ENCODE peak calls at places on chromosomes 6 and 20, in ten cellular contexts. G is fibroblast of mammary gland, I is HFF-Myc, B is cardiac muscle cell, Q is GM23338, Z is WTC11, X is astrocyte of the spinal cord, J is lung, D is D721Med, F is pancreas. N is an unnamed sample.

GRCh38 chr6:123770247-123770949 is 33.3 kb upstream of the NKAIN2 start:
- DNase-seq in G (no peak), I (no peak), B (peak), Q (no peak), Z (no peak), X (no peak), J (no peak), D (no peak), F (no peak), N (no peak)

GRCh38 chr6:100988391-100988999 is 107.4 kb upstream of the ASCC3 start:
- DNase-seq in G (no peak), I (no peak), B (no peak), Q (no peak), Z (no peak), X (no peak), J (no peak), D (no peak), F (no peak), N (no peak)

GRCh38 chr6:1515781-1516180 is 93.9 kb upstream of the FOXC1 start:
- DNase-seq in G (no peak), I (no peak), B (no peak), Q (no peak), Z (no peak), X (no peak), J (no peak), D (no peak), F (no peak), N (no peak)

GRCh38 chr6:5663739-5664138 is 343.0 kb downstream of the NRN1 start:
- DNase-seq in G (no peak), I (no peak), B (no peak), Q (no peak), Z (no peak), X (no peak), J (no peak), D (no peak), F (no peak), N (no peak)

GRCh38 chr20:53608456-53609413 is 15.1 kb upstream of the ZNF217 start:
- DNase-seq in G (no peak), I (no peak), B (peak), Q (peak), Z (no peak), X (peak), J (no peak), D (no peak), F (peak), N (no peak)

GRCh38 chr20:50434653-50435396 is 75.4 kb upstream of the PTPN1 start:
- DNase-seq in G (peak), I (no peak), B (peak), Q (no peak), Z (no peak), X (peak), J (no peak), D (no peak), F (no peak), N (peak)

GRCh38 chr20:49812463-49813304 is at the start of gene SLC9A8:
- DNase-seq in G (peak), I (peak), B (peak), Q (peak), Z (peak), X (peak), J (peak), D (peak), F (peak), N (peak)

GRCh38 chr6:19268718-19269117 is 568.5 kb upstream of the ID4 start:
- DNase-seq in G (no peak), I (no peak), B (no peak), Q (no peak), Z (no peak), X (no peak), J (no peak), D (no peak), F (no peak), N (no peak)

GRCh38 chr6:116450769-116451740 is 10.1 kb upstream of the CALHM6 start:
- DNase-seq in G (no peak), I (no peak), B (no peak), Q (peak), Z (peak), X (no peak), J (no peak), D (no peak), F (peak), N (peak)

GRCh38 chr6:90098025-90098474 is 198.6 kb downstream of the BACH2 start:
- DNase-seq in G (peak), I (peak), B (peak), Q (no peak), Z (no peak), X (peak), J (peak), D (no peak), F (peak), N (peak)

GRCh38 chr6:6003334-6004146 is 3.2 kb downstream of the NRN1 start:
- DNase-seq in G (peak), I (no peak), B (no peak), Q (peak), Z (peak), X (peak), J (no peak), D (no peak), F (no peak), N (no peak)

GRCh38 chr6:147078106-147078505 is 126.1 kb upstream of the STXBP5 start:
- DNase-seq in G (no peak), I (no peak), B (no peak), Q (no peak), Z (no peak), X (no peak), J (no peak), D (no peak), F (peak), N (no peak)

GRCh38 chr20:45905505-45906079 is 6.4 kb downstream of the PLTP start:
- DNase-seq in G (peak), I (no peak), B (no peak), Q (no peak), Z (no peak), X (peak), J (no peak), D (no peak), F (no peak), N (peak)

GRCh38 chr6:36692861-36693702 is 4.5 kb upstream of the RAB44 start:
- DNase-seq in G (no peak), I (no peak), B (peak), Q (no peak), Z (no peak), X (no peak), J (no peak), D (no peak), F (no peak), N (no peak)

GRCh38 chr20:63253438-63254236 is 626 bp downstream of the NKAIN4 start:
- DNase-seq in G (no peak), I (no peak), B (no peak), Q (peak), Z (peak), X (no peak), J (no peak), D (no peak), F (no peak), N (no peak)

GRCh38 chr6:37033819-37034790 is 28.6 kb downstream of the FGD2 start:
- DNase-seq in G (no peak), I (no peak), B (no peak), Q (no peak), Z (no peak), X (no peak), J (no peak), D (no peak), F (no peak), N (no peak)

GRCh38 chr6:121522265-121522664 is 86.8 kb downstream of the GJA1 start:
- DNase-seq in G (peak), I (peak), B (peak), Q (no peak), Z (no peak), X (peak), J (no peak), D (no peak), F (no peak), N (peak)

GRCh38 chr6:122609881-122610689 is at the start of gene PKIB:
- DNase-seq in G (peak), I (peak), B (peak), Q (peak), Z (peak), X (peak), J (peak), D (peak), F (peak), N (peak)
- TF ChIP-seq CTCF in G (no peak), I (peak), B (peak), Q (peak), Z (no peak), X (peak), J (no peak), D (peak), F (no peak), N (peak)

DNA sequence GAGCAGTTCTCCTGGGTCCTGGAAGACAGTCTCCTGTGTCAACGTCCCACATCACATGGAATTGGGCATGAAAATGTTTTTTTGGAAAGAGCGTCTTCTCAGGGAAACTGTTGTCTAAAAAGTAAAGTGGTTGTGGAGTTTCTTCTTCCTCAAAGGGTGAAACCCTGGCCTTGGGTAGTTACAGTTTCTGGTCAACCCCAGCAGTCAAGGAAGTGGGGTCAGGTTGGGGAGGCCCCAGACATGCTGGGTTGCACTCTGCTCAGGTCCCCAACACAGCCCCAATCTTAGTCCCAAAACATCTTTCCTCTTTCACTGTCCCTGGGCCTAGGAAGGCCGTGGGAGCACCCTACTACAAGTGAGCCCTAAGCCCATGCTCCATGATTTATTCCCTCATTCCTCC is 996 bp upstream of the NFKBIE start:
- DNase-seq in G (no peak), I (no peak), B (no peak), Q (no peak), Z (no peak), X (no peak), J (no peak), D (no peak), F (no peak), N (no peak)
- TF ChIP-seq CTCF in G (no peak), I (no peak), B (no peak), Q (no peak), Z (no peak), X (no peak), J (no peak), D (no peak), F (no peak), N (no peak)

GRCh38 chr6:45617441-45617840 is 239.7 kb upstream of the SUPT3H start:
- DNase-seq in G (peak), I (no peak), B (peak), Q (no peak), Z (no peak), X (peak), J (no peak), D (no peak), F (no peak), N (peak)
- TF ChIP-seq CTCF in G (peak), I (no peak), B (no peak), Q (peak), Z (no peak), X (peak), J (no peak), D (no peak), F (no peak), N (peak)

GRCh38 chr6:104698979-104699378 is 160.7 kb downstream of the HACE1 start:
- DNase-seq in G (no peak), I (no peak), B (no peak), Q (no peak), Z (no peak), X (no peak), J (no peak), D (no peak), F (no peak), N (no peak)
- TF ChIP-seq CTCF in G (no peak), I (no peak), B (no peak), Q (no peak), Z (no peak), X (no peak), J (no peak), D (no peak), F (no peak), N (no peak)

DNA sequence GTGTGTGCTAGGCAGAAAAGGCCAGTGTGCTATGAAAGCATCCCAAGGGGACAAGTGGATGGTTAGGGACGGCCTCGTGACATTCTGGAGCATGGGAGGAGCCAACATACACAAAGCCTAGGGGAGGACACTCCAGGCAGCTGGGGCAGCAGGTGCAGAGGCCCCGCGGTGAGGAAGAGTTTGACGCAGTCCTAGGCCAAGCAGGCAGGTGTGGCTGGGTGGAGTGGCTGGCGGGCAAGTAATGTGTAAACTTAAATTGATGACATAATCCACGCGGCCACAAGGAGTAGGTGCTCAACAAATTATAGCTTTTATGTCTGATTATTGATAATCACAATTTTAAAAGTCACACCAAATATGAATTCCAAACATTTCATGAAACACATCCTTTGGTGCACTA is 93.6 kb downstream of the TMEM242 start:
- DNase-seq in G (no peak), I (no peak), B (no peak), Q (peak), Z (peak), X (no peak), J (no peak), D (no peak), F (no peak), N (no peak)
- TF ChIP-seq CTCF in G (no peak), I (no peak), B (no peak), Q (no peak), Z (no peak), X (no peak), J (no peak), D (no peak), F (no peak), N (no peak)

DNA sequence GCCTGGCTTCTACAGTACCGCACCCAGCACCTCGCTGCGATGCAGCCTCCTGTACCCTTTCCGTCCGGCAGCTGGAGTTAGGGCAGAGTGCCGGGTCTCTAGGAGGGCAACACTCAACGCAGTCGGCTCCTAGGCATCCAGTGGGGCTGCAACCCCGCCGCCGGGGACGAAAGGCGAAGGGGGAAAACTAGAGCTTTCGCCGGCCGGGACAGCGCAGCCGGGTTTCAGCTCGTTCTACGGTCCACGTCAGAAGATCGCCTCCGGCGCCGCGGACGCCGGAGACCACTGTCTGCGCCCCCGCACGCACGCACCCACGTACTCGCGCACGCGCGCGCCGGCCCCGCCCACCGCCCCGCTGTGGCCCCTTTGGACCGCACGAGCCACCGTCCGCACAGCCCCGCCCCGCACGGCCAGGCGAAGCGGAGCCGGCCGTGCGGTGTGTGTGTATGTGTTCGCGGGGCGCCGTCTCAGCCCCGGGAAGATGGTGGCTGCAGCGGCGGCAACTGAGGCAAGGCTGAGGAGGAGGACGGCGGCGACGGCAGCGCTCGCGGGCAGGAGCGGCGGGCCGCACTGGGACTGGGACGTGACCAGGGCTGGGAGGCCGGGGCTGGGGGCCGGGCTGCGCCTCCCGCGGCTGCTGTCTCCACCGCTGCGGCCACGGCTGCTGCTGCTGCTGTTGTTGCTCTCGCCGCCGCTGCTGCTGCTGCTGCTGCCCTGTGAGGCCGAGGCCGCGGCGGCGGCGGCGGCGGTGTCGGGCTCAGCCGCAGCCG is at the start of gene ATRN:
- DNase-seq in G (peak), I (peak), B (peak), Q (peak), Z (peak), X (peak), J (peak), D (peak), F (peak), N (peak)
- TF ChIP-seq CTCF in G (no peak), I (no peak), B (no peak), Q (no peak), Z (no peak), X (no peak), J (no peak), D (no peak), F (no peak), N (no peak)

GRCh38 chr20:25285091-25285647 is 37.3 kb downstream of the PYGB start:
- DNase-seq in G (peak), I (no peak), B (no peak), Q (peak), Z (peak), X (no peak), J (no peak), D (no peak), F (peak), N (no peak)
- TF ChIP-seq CTCF in G (no peak), I (no peak), B (no peak), Q (peak), Z (no peak), X (peak), J (no peak), D (no peak), F (no peak), N (no peak)

GRCh38 chr6:16819752-16820151 is 58.5 kb upstream of the ATXN1 start:
- DNase-seq in G (peak), I (no peak), B (no peak), Q (peak), Z (no peak), X (no peak), J (no peak), D (no peak), F (no peak), N (peak)
- TF ChIP-seq CTCF in G (peak), I (peak), B (peak), Q (peak), Z (no peak), X (peak), J (no peak), D (peak), F (no peak), N (peak)

DNA sequence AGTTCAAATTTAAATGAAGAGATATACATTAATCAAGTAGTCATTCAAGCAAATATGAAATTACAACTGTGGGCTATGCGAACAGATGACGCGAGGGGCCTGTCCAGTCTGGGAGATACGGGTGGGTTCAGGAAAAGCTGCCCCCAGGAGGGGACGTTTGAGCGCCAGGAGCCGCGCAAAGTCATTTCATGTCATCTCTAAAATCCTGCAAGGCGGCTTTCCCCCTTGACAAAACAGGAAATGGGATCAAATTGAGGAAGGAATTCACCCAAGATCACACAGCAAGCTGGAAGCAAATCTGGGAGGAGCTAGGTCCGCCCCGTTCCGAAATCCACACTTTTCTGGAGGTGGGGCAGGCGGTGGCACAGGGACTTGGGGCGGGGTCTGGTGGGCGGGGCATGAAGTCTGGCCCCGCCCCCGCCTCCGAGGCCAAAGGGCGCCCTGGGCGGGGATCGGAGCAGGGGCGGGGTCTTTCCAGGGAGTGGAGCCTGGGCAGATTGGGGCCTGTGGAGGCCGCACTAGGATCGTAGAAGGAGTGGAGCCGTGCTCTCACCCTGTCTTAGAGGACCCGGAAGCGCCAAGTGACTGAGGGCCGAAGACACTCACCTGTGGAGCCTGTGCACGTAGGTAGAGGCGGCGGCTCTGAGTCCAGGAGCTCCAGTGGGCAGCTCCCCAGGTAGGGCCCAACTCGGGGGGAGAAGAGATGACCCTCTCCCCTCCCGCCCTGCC is at the start of gene LPIN3:
- DNase-seq in G (peak), I (peak), B (peak), Q (peak), Z (peak), X (peak), J (peak), D (no peak), F (peak), N (peak)
- TF ChIP-seq CTCF in G (no peak), I (peak), B (peak), Q (no peak), Z (no peak), X (no peak), J (no peak), D (peak), F (no peak), N (no peak)

N was measured in MCF 10A.